ENCODE peak calls at places on chromosome 2, in six cellular contexts. X, P, F, Y, A and S are unnamed samples.

GRCh38 chr2:74179063-74179865 is 585 bp upstream of the MOB1A start:
- DNase-seq in P (no peak), A (peak), F (no peak), X (no peak), Y (peak), S (no peak)

GRCh38 chr2:230866704-230867561 is 2.2 kb downstream of the ITM2C start:
- DNase-seq in Y (peak), A (no peak), P (peak), X (peak), F (no peak), S (no peak)

GRCh38 chr2:207783514-207783913 is 13.8 kb upstream of the FZD5 start:
- DNase-seq in X (no peak), Y (no peak), F (no peak), P (no peak), A (no peak), S (no peak)

GRCh38 chr2:156333951-156334495 is 1.5 kb upstream of the NR4A2 start:
- DNase-seq in F (peak), X (no peak), P (peak), Y (peak), A (peak), S (peak)

GRCh38 chr2:108589786-108590185 is 55.5 kb downstream of the LIMS1 start:
- DNase-seq in X (peak), Y (no peak), A (no peak), P (no peak), F (no peak), S (no peak)

GRCh38 chr2:168457177-168457905 is 1.3 kb downstream of the CERS6 start:
- DNase-seq in P (no peak), A (no peak), Y (no peak), F (no peak), X (no peak), S (no peak)

GRCh38 chr2:202286595-202286994 is 21.0 kb downstream of the NOP58 start:
- DNase-seq in P (no peak), Y (no peak), F (no peak), A (no peak), X (no peak), S (no peak)

GRCh38 chr2:9914384-9915065 is 37.0 kb upstream of the GRHL1 start:
- DNase-seq in X (peak), P (peak), A (peak), F (no peak), Y (no peak), S (peak)

GRCh38 chr2:11396690-11396985 is 52.2 kb upstream of the ROCK2 start:
- DNase-seq in P (no peak), A (no peak), X (no peak), Y (no peak), F (no peak), S (no peak)

GRCh38 chr2:236562434-236562833 is 7.2 kb upstream of the ACKR3 start:
- DNase-seq in Y (no peak), X (peak), P (peak), A (peak), F (no peak), S (peak)

GRCh38 chr2:70400539-70400938 is 98.7 kb upstream of the FAM136A start:
- DNase-seq in A (no peak), Y (no peak), P (no peak), F (no peak), X (no peak), S (no peak)

GRCh38 chr2:241924069-241924908 is 54.8 kb downstream of the RTP5 start:
- DNase-seq in X (no peak), A (no peak), Y (no peak), P (no peak), F (no peak), S (no peak)

GRCh38 chr2:3605013-3605961 is 10.4 kb downstream of the COLEC11 start:
- DNase-seq in F (no peak), X (no peak), Y (peak), P (no peak), A (peak), S (no peak)

GRCh38 chr2:26633351-26633945 is 7.7 kb downstream of the CIB4 start:
- DNase-seq in X (no peak), P (no peak), F (no peak), Y (no peak), A (no peak), S (no peak)

GRCh38 chr2:182866095-182866460 is 359 bp downstream of the FRZB start:
- DNase-seq in A (no peak), Y (peak), P (no peak), X (peak), F (no peak), S (peak)

DNA sequence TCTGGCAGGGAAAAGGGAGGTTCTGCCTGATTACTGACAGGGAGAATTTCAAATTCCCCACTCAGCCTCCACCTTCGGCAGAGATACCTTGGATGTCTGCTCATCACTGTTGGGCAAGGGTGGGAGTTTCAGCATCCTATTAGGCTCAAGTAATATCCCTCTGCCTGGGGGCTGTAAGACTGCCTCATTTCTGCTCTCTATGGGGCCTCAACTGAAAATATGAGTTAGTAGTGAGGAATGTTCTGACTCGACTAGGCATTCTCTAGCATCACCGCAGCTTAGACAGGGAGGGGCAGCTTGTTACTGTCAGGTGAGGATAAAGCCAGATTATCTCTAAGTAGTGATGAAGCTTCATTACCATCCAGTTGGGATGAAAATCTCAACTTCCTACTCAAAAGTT is 87.7 kb upstream of the LRP1B start:
- DNase-seq in P (peak), Y (no peak), A (no peak), X (peak), F (no peak), S (peak)
- H3K4me3 ChIP-seq in P (no peak), Y (no peak), A (no peak), X (no peak), F (no peak), S (no peak)

GRCh38 chr2:36266536-36267121 is 88.9 kb upstream of the CRIM1 start:
- DNase-seq in Y (no peak), F (no peak), A (no peak), X (no peak), P (no peak), S (peak)
- H3K23ac ChIP-seq in Y (no peak), F (no peak), A (no peak), X (no peak), P (no peak), S (no peak)

GRCh38 chr2:68770271-68771111 is 35.9 kb downstream of the ARHGAP25 start:
- DNase-seq in F (no peak), P (no peak), X (peak), A (no peak), Y (no peak), S (no peak)

GRCh38 chr2:68769586-68770270 is 35.1 kb downstream of the ARHGAP25 start:
- DNase-seq in A (no peak), X (peak), P (no peak), F (no peak), Y (no peak), S (peak)

GRCh38 chr2:68768951-68769350 is 34.3 kb downstream of the ARHGAP25 start:
- DNase-seq in Y (no peak), A (no peak), X (no peak), P (no peak), F (no peak), S (no peak)

GRCh38 chr2:68772109-68772508 is 37.5 kb downstream of the ARHGAP25 start:
- DNase-seq in Y (no peak), A (no peak), X (no peak), F (no peak), P (no peak), S (no peak)

GRCh38 chr2:68771211-68771721 is 36.7 kb downstream of the ARHGAP25 start:
- DNase-seq in F (no peak), X (peak), P (peak), A (no peak), Y (no peak), S (no peak)
- H3K4me3 ChIP-seq in F (no peak), X (no peak), P (no peak), A (no peak), Y (no peak), S (no peak)

GRCh38 chr2:68789603-68790002 is 55.0 kb downstream of the ARHGAP25 start:
- DNase-seq in F (no peak), P (no peak), A (no peak), Y (no peak), X (no peak), S (no peak)
- H3K23ac ChIP-seq in F (no peak), P (no peak), A (no peak), Y (no peak), X (no peak), S (no peak)